ENCODE peak calls at places on chromosomes 6 and 20, in eight cellular contexts. P is endothelial cell; T is naive thymus-derived CD4-positive, alpha-beta T cell; A is activated T-cell treated with anti-CD3 and anti-CD28 coated beads for 4 hours; X is activated naive CD8-positive, alpha-beta T cell treated with anti-CD3 and anti-CD28 coated beads, Interleukin-2, amount 50 U/mL, for 16 hours; W is activated gamma-delta T cell treated with Interleukin-2 at 50 U/mL for 16 hours; H is H54; R is ACHN. O is an unnamed sample.

GRCh38 chr6:161596807-161597505 is 323.1 kb upstream of the AGPAT4 start:
- DNase-seq in P (no peak), T (no peak), H (no peak), X (no peak), W (no peak), R (no peak), A (no peak), O (no peak)

GRCh38 chr20:17558154-17558940 is 11.5 kb upstream of the DSTN start:
- DNase-seq in R (peak; percentile 81), A (no peak), X (no peak), T (no peak), W (no peak), H (peak; percentile 70), P (no peak), O (peak; percentile 93)

GRCh38 chr20:62246872-62247652 is 8.7 kb downstream of the OSBPL2 start:
- DNase-seq in T (no peak), P (no peak), A (no peak), R (no peak), H (no peak), X (no peak), W (no peak), O (no peak)

GRCh38 chr6:81859884-81860283 is 107.4 kb upstream of the TENT5A start:
- DNase-seq in P (no peak), A (no peak), R (no peak), H (no peak), X (no peak), W (no peak), T (no peak), O (no peak)

GRCh38 chr20:733806-734205 is 34.5 kb downstream of the SLC52A3 start:
- DNase-seq in R (no peak), W (no peak), H (no peak), A (no peak), P (no peak), X (no peak), T (no peak), O (no peak)

GRCh38 chr6:136309729-136310311 is 20.2 kb upstream of the BCLAF1 start:
- DNase-seq in A (no peak), P (no peak), T (no peak), W (no peak), X (no peak), R (no peak), H (no peak), O (no peak)

GRCh38 chr20:47559141-47559540 is 57.5 kb downstream of the NCOA3 start:
- DNase-seq in P (no peak), W (no peak), X (no peak), T (no peak), R (no peak), A (no peak), H (no peak), O (peak; percentile 42)

GRCh38 chr6:161153725-161154124 is 120.1 kb downstream of the AGPAT4 start:
- DNase-seq in A (no peak), P (no peak), X (no peak), H (no peak), W (no peak), T (no peak), R (no peak), O (no peak)

GRCh38 chr20:62740286-62741141 is 31.9 kb downstream of the NTSR1 start:
- DNase-seq in W (peak; percentile 72), X (peak; percentile 15), H (peak; percentile 92), T (peak; percentile 70), R (peak; percentile 62), A (peak; percentile 65), P (no peak), O (peak; percentile 72)

GRCh38 chr6:112595841-112596240 is 248.7 kb downstream of the RFPL4B start:
- DNase-seq in P (no peak), W (no peak), X (no peak), R (no peak), A (no peak), H (no peak), T (no peak), O (no peak)

GRCh38 chr20:1383621-1384404 is 9.0 kb downstream of the FKBP1A start:
- DNase-seq in T (no peak), W (no peak), P (no peak), H (no peak), A (no peak), R (no peak), X (no peak), O (no peak)

GRCh38 chr20:50467618-50468373 is 42.4 kb upstream of the PTPN1 start:
- DNase-seq in P (peak; percentile 51), X (no peak), R (peak; percentile 20), W (no peak), T (peak; percentile 47), A (no peak), H (peak; percentile 38), O (peak; percentile 51)

GRCh38 chr6:6515691-6516607 is 72.6 kb upstream of the LY86 start:
- DNase-seq in A (peak; percentile 30), W (no peak), X (peak; percentile 18), R (no peak), T (peak; percentile 62), H (no peak), P (no peak), O (no peak)

GRCh38 chr6:160057080-160057479 is 64.5 kb upstream of the SLC22A1 start:
- DNase-seq in A (no peak), W (no peak), H (no peak), P (no peak), T (no peak), R (no peak), X (no peak), O (no peak)

GRCh38 chr6:93677297-93677965 is 258.1 kb upstream of the EPHA7 start:
- DNase-seq in X (no peak), T (no peak), H (no peak), W (no peak), A (no peak), R (peak; percentile 75), P (no peak), O (no peak)

GRCh38 chr6:160051390-160051789 is 70.2 kb upstream of the SLC22A1 start:
- DNase-seq in R (no peak), P (no peak), T (no peak), W (no peak), X (no peak), H (no peak), A (no peak), O (no peak)

GRCh38 chr6:90936286-90936685 is 349.4 kb upstream of the MAP3K7 start:
- DNase-seq in W (no peak), H (no peak), R (no peak), P (no peak), T (no peak), A (no peak), X (no peak), O (no peak)

GRCh38 chr6:45480697-45481415 is 103.1 kb upstream of the SUPT3H start:
- DNase-seq in X (no peak), H (no peak), W (no peak), A (no peak), T (no peak), R (no peak), P (no peak), O (peak; percentile 62)

GRCh38 chr20:20214757-20215275 is 153.1 kb upstream of the INSM1 start:
- DNase-seq in P (peak; percentile 25), X (no peak), A (no peak), H (no peak), R (no peak), W (no peak), T (no peak), O (no peak)